ENCODE peak calls at places on chromosomes 1 and 21, in five cellular contexts. Q is H1, F is K562, O is GM12878, V is HepG2. K is an unnamed sample.

GRCh38 chr21:38819719-38820147 is 14.0 kb downstream of the ETS2 start:
- DNase-seq in Q (no peak), F (no peak), O (no peak), V (no peak), K (no peak)

GRCh38 chr1:159204791-159205141 is at the start of gene ACKR1:
- DNase-seq in Q (no peak), F (peak; percentile 47), O (no peak), V (no peak), K (no peak)

GRCh38 chr21:44427241-44428120 is 27.8 kb upstream of the LRRC3 start:
- DNase-seq in Q (no peak), F (no peak), O (no peak), V (no peak), K (no peak)

GRCh38 chr1:200862713-200863415 is 9.9 kb upstream of the GPR25 start:
- DNase-seq in Q (no peak), F (no peak), O (peak; percentile 59), V (no peak), K (no peak)

GRCh38 chr1:211735208-211736170 is 60.1 kb upstream of the NEK2 start:
- DNase-seq in Q (no peak), F (peak; percentile 66), O (no peak), V (peak; percentile 17), K (no peak)

GRCh38 chr1:20250346-20250989 is 40.2 kb upstream of the VWA5B1 start:
- DNase-seq in Q (no peak), F (no peak), O (peak; percentile 20), V (peak; percentile 68), K (no peak)

GRCh38 chr1:167777253-167777618 is 55.5 kb downstream of the MPZL1 start:
- DNase-seq in Q (no peak), F (no peak), O (no peak), V (no peak), K (no peak)

GRCh38 chr21:44890338-44890931 is 16.9 kb upstream of the PTTG1IP start:
- DNase-seq in Q (no peak), F (no peak), O (no peak), V (no peak), K (no peak)

GRCh38 chr1:225498539-225499135 is 70.8 kb upstream of the LBR start:
- DNase-seq in Q (no peak), F (no peak), O (no peak), V (no peak), K (no peak)

GRCh38 chr1:201964266-201964665 is 9.0 kb downstream of the TIMM17A start:
- DNase-seq in Q (no peak), F (no peak), O (no peak), V (no peak), K (no peak)

GRCh38 chr1:48462716-48463285 is 9.2 kb downstream of the SPATA6 start:
- DNase-seq in Q (no peak), F (no peak), O (no peak), V (no peak), K (no peak)

GRCh38 chr1:243346016-243346415 is 90.2 kb downstream of the SDCCAG8 start:
- DNase-seq in Q (no peak), F (no peak), O (no peak), V (no peak), K (no peak)

GRCh38 chr1:113452921-113453770 is 62.8 kb downstream of the MAGI3 start:
- DNase-seq in Q (no peak), F (peak; percentile 20), O (no peak), V (peak; percentile 32), K (peak; percentile 12)

GRCh38 chr21:38267136-38267535 is 10.3 kb downstream of the KCNJ15 start:
- DNase-seq in Q (no peak), F (no peak), O (no peak), V (no peak), K (no peak)

GRCh38 chr1:113998361-113998760 is 19.1 kb downstream of the OLFML3 start:
- DNase-seq in Q (no peak), F (peak; percentile 5), O (no peak), V (no peak), K (no peak)

DNA sequence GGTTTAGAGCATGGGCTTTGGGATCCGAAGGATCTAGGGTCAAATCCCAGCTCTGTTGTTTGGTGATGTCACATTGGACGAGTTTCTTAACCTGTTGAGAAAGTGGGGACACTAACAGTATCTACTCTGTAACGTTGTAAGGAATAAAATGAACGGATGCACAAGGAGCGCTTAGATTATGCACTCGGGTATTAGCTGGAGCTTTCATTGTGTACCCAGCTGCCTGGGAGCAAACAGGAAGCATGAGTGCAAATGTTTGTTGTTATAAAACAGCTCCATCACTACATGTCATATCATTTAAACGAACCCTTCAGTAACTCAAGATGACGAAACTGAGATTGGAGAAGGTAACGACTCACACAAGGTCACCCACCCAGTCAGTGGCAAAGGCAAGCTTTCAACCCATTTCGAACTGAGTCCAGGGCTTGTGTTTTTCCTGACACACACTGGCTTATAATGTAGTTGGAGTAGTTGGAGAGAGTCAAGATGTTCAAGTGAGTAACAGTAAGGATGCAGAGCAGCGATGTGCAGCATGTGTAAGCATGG is 16.2 kb upstream of the SLC6A17 start:
- DNase-seq in Q (no peak), F (no peak), O (no peak), V (no peak), K (no peak)
- TF ChIP-seq SP1 in Q (no peak), F (no peak), O (no peak), V (no peak), K (no peak)

DNA sequence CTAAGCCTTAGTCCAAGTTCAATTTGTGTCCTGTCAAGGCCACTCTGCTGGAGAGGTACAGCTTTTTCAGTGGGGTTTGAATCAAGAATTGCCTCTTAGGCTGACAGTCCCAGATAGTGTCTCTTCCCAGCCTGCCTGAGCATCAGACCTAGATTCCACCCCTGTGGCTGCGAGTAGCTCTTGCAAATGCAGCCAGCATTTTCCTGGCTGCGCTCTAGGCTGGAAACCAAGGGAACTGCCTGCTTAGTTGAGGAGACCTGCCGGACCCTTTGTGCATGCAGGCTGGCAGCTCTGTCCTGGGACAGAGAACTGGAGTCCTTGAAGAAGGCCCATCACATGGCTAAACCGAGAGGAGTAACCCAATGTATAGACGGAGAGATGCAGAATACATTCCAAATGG is 293.7 kb downstream of the PCP4 start:
- DNase-seq in Q (no peak), F (no peak), O (no peak), V (no peak), K (no peak)
- TF ChIP-seq CREB1 in Q (no peak), F (no peak), O (no peak), V (no peak), K (no peak)

GRCh38 chr21:40120944-40121575 is 253.8 kb downstream of the PCP4 start:
- DNase-seq in Q (no peak), F (peak; percentile 32), O (no peak), V (peak; percentile 2), K (no peak)
- TF ChIP-seq CTCF in Q (peak; percentile 83), F (peak; percentile 23), O (peak; percentile 12), V (peak; percentile 56), K (peak; percentile 79)

DNA sequence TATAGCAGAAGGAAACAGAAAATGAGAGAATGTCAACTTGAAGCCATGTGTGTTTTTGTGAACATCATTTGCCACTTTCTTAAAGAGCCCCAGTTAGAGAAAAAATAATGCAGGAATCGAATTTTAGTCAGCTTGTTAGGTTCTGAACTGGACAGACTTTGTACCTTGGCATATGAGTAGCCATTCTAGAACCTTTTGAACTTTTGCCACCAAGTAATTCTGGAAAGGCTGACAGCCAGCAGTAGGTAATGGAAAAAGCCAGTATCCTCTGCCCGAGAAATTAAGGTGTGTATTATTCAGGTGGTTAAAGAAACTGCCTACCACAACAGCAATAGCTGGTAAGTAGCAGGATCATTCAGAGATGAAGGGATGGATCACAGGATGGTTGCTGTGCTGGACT is 20.7 kb downstream of the LRRC8D start:
- DNase-seq in Q (no peak), F (no peak), O (no peak), V (no peak), K (no peak)
- TF ChIP-seq SP1 in Q (no peak), F (no peak), O (no peak), V (no peak), K (no peak)

DNA sequence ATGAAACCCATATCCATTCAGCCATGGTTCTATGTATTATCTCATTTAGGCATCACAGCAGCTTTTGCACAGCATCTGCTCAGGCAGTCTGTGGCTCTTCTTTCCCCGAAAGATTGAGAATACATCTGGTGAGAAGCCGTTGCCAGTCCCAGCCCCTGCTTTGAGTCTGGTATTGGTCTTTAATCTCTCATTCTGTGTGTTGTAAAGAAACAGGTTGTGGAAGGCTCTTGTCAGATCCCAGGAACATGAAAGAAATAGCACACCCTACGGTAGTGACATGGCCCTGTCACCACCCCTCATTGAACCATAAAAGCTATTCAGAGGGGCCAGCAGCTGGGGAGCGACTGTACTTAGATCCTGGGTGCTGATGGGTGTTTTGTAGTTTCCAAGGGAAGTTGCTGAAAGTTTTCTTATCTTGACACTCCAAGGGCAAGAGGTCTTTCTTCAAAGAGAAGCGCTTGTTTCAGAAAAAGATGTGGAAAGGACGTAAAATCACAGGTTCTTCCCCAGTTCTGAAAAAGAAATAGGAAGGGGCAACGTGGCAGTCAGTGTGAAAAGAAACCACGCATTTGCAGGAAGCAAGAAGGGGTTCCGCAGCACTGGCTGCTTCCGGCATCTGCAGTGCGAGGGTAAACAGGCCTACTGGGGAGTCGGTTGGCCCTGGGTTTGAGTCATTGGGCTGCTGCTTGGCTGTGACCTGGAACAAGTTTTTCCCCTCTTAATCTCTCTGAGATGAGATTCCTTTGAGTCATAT is 145.0 kb downstream of the DHRS3 start:
- DNase-seq in Q (no peak), F (peak; percentile 48), O (no peak), V (no peak), K (no peak)
- TF ChIP-seq CREB1 in Q (no peak), F (peak; percentile 1), O (no peak), V (no peak), K (no peak)

DNA sequence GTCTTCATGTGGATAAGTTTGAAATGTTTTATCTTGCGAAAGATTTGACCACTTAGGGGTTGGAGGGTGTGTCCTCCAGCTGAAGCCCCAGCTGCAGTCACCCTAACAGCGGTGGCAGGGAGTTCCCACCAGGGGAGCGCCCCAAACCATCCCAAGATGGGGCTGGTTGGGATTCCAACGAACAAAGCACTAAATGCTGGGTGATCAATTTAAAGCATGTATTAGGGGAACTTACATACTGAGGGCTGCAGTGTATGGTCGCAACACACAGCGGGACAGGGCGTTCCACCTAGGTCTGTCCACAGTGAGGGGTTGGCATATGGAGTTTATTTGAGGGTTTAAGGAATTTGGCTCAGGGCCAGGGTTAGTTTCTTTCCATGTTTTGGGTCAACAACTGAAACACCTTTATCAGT is 26.3 kb downstream of the SLC37A1 start:
- DNase-seq in Q (no peak), F (peak; percentile 62), O (no peak), V (no peak), K (peak; percentile 68)
- TF ChIP-seq CTCF in Q (peak; percentile 55), F (peak; percentile 79), O (no peak), V (peak; percentile 61), K (no peak)

K was measured in WTC11.